ENCODE peak calls at places on chromosome 22, in four cellular contexts. D, U, X and V are unnamed samples.

GRCh38 chr22:29106839-29107238 is 34.0 kb downstream of the KREMEN1 start:
- DNase-seq in D (no peak), U (no peak), X (no peak), V (no peak)

GRCh38 chr22:45804319-45804985 is 132.8 kb downstream of the ATXN10 start:
- DNase-seq in D (no peak), U (no peak), X (no peak), V (no peak)

GRCh38 chr22:33539902-33540751 is 380.1 kb downstream of the LARGE1 start:
- DNase-seq in D (no peak), U (peak; percentile 47), X (no peak), V (peak; percentile 55)

GRCh38 chr22:50170453-50171318 is at the start of gene PANX2:
- DNase-seq in D (no peak), U (no peak), X (no peak), V (no peak)

GRCh38 chr22:35749808-35750207 is 32.1 kb downstream of the APOL5 start:
- DNase-seq in D (no peak), U (no peak), X (no peak), V (no peak)

GRCh38 chr22:38477515-38477914 is 9.6 kb downstream of the KDELR3 start:
- DNase-seq in D (no peak), U (no peak), X (no peak), V (no peak)

GRCh38 chr22:44658371-44658953 is 43.5 kb upstream of the PRR5 start:
- DNase-seq in D (no peak), U (no peak), X (no peak), V (no peak)

GRCh38 chr22:48891688-48892380 is 935.8 kb downstream of the BRD1 start:
- DNase-seq in D (no peak), U (no peak), X (no peak), V (no peak)

GRCh38 chr22:29820941-29821789 is 16.9 kb downstream of the ASCC2 start:
- DNase-seq in D (peak; percentile 37), U (peak; percentile 89), X (no peak), V (peak; percentile 43)

GRCh38 chr22:37141476-37141875 is 8.2 kb downstream of the IL2RB start:
- DNase-seq in D (no peak), U (no peak), X (no peak), V (no peak)

GRCh38 chr22:47474895-47475294 is 712.4 kb downstream of the TBC1D22A start:
- DNase-seq in D (no peak), U (no peak), X (no peak), V (no peak)

GRCh38 chr22:37021710-37022482 is 2.4 kb downstream of the MPST start:
- DNase-seq in D (no peak), U (no peak), X (peak; percentile 38), V (no peak)

GRCh38 chr22:43658823-43659222 is 153.3 kb downstream of the EFCAB6 start:
- DNase-seq in D (no peak), U (no peak), X (peak; percentile 23), V (no peak)

GRCh38 chr22:27798526-27799333 is 2.8 kb downstream of the MN1 start:
- DNase-seq in D (no peak), U (no peak), X (no peak), V (no peak)

GRCh38 chr22:38954414-38955043 is 2.9 kb upstream of the APOBEC3A start:
- DNase-seq in D (no peak), U (no peak), X (no peak), V (no peak)

GRCh38 chr22:47206819-47207218 is 444.4 kb downstream of the TBC1D22A start:
- DNase-seq in D (no peak), U (no peak), X (no peak), V (no peak)

GRCh38 chr22:42994917-42995562 is 19.9 kb downstream of the PACSIN2 start:
- DNase-seq in D (no peak), U (peak; percentile 38), X (no peak), V (peak; percentile 67)

GRCh38 chr22:19149047-19149883 is 827 bp downstream of the GSC2 start:
- DNase-seq in D (no peak), U (no peak), X (no peak), V (no peak)

GRCh38 chr22:23068832-23069385 is 1.4 kb upstream of the GNAZ start:
- DNase-seq in D (no peak), U (no peak), X (no peak), V (no peak)

GRCh38 chr22:43923191-43923590 is 414 bp upstream of the PNPLA3 start:
- DNase-seq in D (no peak), U (no peak), X (no peak), V (peak; percentile 18)

GRCh38 chr22:23180893-23181762 is 819 bp downstream of the BCR start:
- DNase-seq in D (no peak), U (no peak), X (no peak), V (no peak)

GRCh38 chr22:37401401-37401859 is 25.8 kb downstream of the ELFN2 start:
- DNase-seq in D (no peak), U (peak; percentile 33), X (no peak), V (no peak)

GRCh38 chr22:17119481-17120202 is 1.5 kb downstream of the TMEM121B start:
- DNase-seq in D (no peak), U (no peak), X (no peak), V (peak; percentile 40)

GRCh38 chr22:42646569-42647525 is 2.3 kb downstream of the CYB5R3 start:
- DNase-seq in D (no peak), U (peak; percentile 83), X (no peak), V (no peak)

GRCh38 chr22:50547231-50547851 is 1.6 kb downstream of the KLHDC7B start:
- DNase-seq in D (no peak), U (no peak), X (no peak), V (no peak)

GRCh38 chr22:37930270-37930951 is 23.0 kb downstream of the C22orf23 start:
- DNase-seq in D (no peak), U (no peak), X (no peak), V (peak; percentile 87)

GRCh38 chr22:37607010-37607911 is 1.4 kb upstream of the GGA1 start:
- DNase-seq in D (peak; percentile 89), U (peak; percentile 84), X (peak; percentile 69), V (peak; percentile 93)

GRCh38 chr22:38089474-38089851 is 5.5 kb upstream of the SLC16A8 start:
- DNase-seq in D (no peak), U (no peak), X (no peak), V (no peak)

GRCh38 chr22:39556970-39557811 is 13.4 kb upstream of the CACNA1I start:
- DNase-seq in D (peak; percentile 40), U (no peak), X (no peak), V (no peak)

GRCh38 chr22:22076361-22076760 is 93.8 kb upstream of the TOP3B start:
- DNase-seq in D (no peak), U (no peak), X (no peak), V (no peak)

GRCh38 chr22:35451602-35452001 is 51.7 kb downstream of the MCM5 start:
- DNase-seq in D (no peak), U (no peak), X (no peak), V (no peak)